ENCODE peak calls at places on chromosomes 11 and 22, in seven cellular contexts. P, L, V, F, N, W and T are unnamed samples. For H3K4me1 and H3K36me3, the result is how much of the 10 kb centered on the place peaks cover.

GRCh38 chr22:42202048-42202447 is 68.4 kb downstream of the TCF20 start:
- DNase-seq in P (no peak), N (no peak), W (no peak), F (no peak), L (no peak), V (no peak), T (no peak)

GRCh38 chr11:91158901-91159537 is 936.2 kb upstream of the CHORDC1 start:
- DNase-seq in N (no peak), V (no peak), F (no peak), P (no peak), W (no peak), L (peak), T (no peak)

GRCh38 chr22:37126882-37127281 is 17.4 kb upstream of the TMPRSS6 start:
- DNase-seq in P (no peak), L (no peak), V (no peak), F (no peak), N (no peak), W (no peak), T (no peak)

GRCh38 chr11:464316-464715 is 14.2 kb downstream of the PTDSS2 start:
- DNase-seq in P (no peak), L (no peak), F (no peak), V (no peak), N (peak), W (peak), T (no peak)

GRCh38 chr11:83682645-83682973 is 396.4 kb upstream of the CCDC90B start:
- DNase-seq in L (no peak), N (no peak), F (no peak), P (no peak), W (no peak), V (no peak), T (no peak)

GRCh38 chr22:43174941-43175531 is 11.9 kb downstream of the TTLL12 start:
- DNase-seq in V (no peak), P (no peak), W (no peak), L (peak), F (no peak), N (peak), T (no peak)

GRCh38 chr11:19735512-19735911 is 22.9 kb downstream of the NAV2 start:
- DNase-seq in F (no peak), W (no peak), V (no peak), L (no peak), N (no peak), P (no peak), T (no peak)

GRCh38 chr11:8719260-8720190 is 36.9 kb downstream of the RPL27A start:
- DNase-seq in P (peak), L (peak), N (peak), V (no peak), F (peak), W (peak), T (peak)

GRCh38 chr11:127471662-127472061 is 471.1 kb upstream of the KIRREL3 start:
- DNase-seq in V (no peak), N (no peak), F (no peak), L (no peak), P (no peak), W (no peak), T (no peak)

GRCh38 chr22:38609371-38609770 is 39.4 kb upstream of the DMC1 start:
- DNase-seq in L (no peak), F (no peak), N (no peak), W (no peak), V (no peak), P (no peak), T (no peak)

GRCh38 chr11:121716060-121716459 is 263.3 kb upstream of the SORL1-AS1 start:
- DNase-seq in F (no peak), V (no peak), P (no peak), L (no peak), N (no peak), W (no peak), T (no peak)

GRCh38 chr11:71563401-71563800 is 2.0 kb upstream of the KRTAP5-10 start:
- DNase-seq in P (peak), N (no peak), V (no peak), L (peak), W (no peak), F (no peak), T (no peak)

GRCh38 chr11:116217006-116217405 is 555.8 kb downstream of the BUD13 start:
- DNase-seq in W (no peak), P (peak), V (no peak), F (peak), L (peak), N (no peak), T (peak)

GRCh38 chr22:39254789-39255298 is 10.1 kb upstream of the PDGFB start:
- DNase-seq in P (no peak), F (peak), N (no peak), W (peak), L (peak), V (peak), T (no peak)

GRCh38 chr22:27420817-27421361 is 380.7 kb downstream of the MN1 start:
- DNase-seq in N (peak), P (peak), W (peak), L (peak), F (peak), V (no peak), T (peak)

GRCh38 chr22:49332691-49333090 is 495.0 kb downstream of the BRD1 start:
- DNase-seq in V (no peak), W (no peak), F (no peak), L (no peak), N (no peak), P (no peak), T (no peak)

GRCh38 chr11:79493555-79494171 is 52.8 kb upstream of the TENM4 start:
- DNase-seq in W (peak), F (peak), L (peak), V (no peak), P (peak), N (peak), T (peak)

GRCh38 chr22:48959496-48959895 is 868.2 kb downstream of the BRD1 start:
- DNase-seq in F (no peak), N (no peak), L (no peak), W (no peak), V (no peak), P (no peak), T (no peak)

GRCh38 chr22:37953062-37953436 is 352 bp downstream of the C22orf23 start:
- DNase-seq in W (peak), P (peak), L (no peak), V (no peak), F (peak), N (no peak), T (no peak)

GRCh38 chr11:33132510-33132909 is 28.8 kb downstream of the CSTF3 start:
- DNase-seq in F (no peak), V (no peak), P (no peak), L (no peak), N (no peak), W (no peak), T (no peak)
- H3K4me1 ChIP-seq in F (under half), V (under half), P (under half), L (under half), N (under half), W (under half), T (under half)

GRCh38 chr22:21972806-21973205 is 9.8 kb downstream of the TOP3B start:
- DNase-seq in W (no peak), V (peak), P (no peak), L (no peak), N (no peak), F (no peak), T (no peak)
- H3K36me3 ChIP-seq in W (under half), V (half or more), P (under half), L (under half), N (under half), F (under half), T (half or more)

GRCh38 chr11:65489706-65490310 is 9.0 kb upstream of the MALAT1 start:
- DNase-seq in L (no peak), P (no peak), V (no peak), F (peak), W (peak), N (peak), T (no peak)
- H3K4me3 ChIP-seq in L (no peak), P (no peak), V (no peak), F (no peak), W (peak), N (peak), T (peak)

DNA sequence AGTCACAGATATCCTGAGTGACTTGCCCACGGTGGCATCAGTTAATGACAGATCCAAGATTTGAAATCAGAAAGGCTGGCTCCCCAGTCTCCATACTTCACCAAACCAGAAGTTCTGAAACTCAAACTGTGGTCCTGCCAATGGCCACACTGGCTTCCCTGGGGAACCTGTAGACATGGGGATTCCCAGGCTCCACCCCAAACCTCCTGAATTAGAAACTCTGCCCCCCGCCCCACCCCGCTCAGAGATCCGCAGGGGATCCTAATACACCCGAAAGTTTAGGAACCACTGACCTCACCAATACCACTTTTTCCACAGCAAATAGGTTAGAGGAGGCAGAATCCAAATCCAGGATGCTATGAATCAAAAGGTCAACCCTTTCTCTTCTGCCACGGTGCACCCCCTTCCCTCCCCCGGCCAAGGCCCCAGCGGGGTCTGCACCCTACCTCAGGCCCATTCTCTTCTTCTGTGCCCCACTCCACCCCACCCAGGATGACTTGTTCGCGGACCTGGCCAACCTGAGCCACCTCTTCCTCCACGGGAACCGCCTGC is 15.4 kb downstream of the RTN4RL2 start:
- DNase-seq in V (no peak), F (no peak), L (no peak), N (no peak), P (no peak), W (no peak), T (no peak)
- H3K4me1 ChIP-seq in V (under half), F (under half), L (under half), N (under half), P (under half), W (under half), T (under half)

GRCh38 chr22:46799626-46800025 is 37.2 kb downstream of the TBC1D22A start:
- DNase-seq in N (peak), L (no peak), V (no peak), P (no peak), F (no peak), W (no peak), T (no peak)
- H3K36me3 ChIP-seq in N (under half), L (under half), V (under half), P (under half), F (under half), W (under half), T (half or more)

DNA sequence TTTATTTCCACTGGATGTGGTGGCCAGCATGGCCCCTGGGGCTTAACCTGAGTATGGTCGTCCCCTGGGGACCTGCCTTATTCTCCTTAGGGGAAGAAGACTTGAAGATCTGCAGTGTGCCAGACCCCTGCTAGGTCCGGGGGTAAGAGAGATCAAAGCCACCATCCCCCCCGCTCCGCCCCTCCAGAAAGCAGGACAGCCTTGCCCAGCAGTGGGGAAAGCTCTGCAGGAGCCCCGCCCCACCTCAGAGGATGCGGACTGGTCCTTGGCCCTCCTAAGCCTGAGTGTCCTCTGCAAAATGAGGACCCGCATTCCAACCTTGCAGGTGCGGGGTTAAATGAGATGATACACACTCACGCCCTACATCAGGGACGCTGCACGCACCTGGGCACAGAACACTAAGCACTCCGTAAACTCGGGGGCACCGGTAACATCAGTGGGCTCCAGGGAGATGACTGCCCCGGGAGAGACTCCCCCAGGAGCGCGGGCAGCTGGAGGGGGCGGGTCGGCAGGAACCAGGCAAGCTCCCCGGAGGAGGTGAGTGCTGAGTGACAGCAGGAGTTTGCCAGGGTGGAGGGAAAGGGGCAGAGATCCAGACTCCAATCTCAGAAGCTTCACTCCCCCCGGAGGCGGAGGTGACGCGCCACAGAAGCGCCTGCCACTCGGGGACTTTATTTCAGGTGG is 564 bp upstream of the ANO1 start:
- DNase-seq in P (no peak), W (no peak), L (no peak), F (no peak), V (no peak), N (peak), T (no peak)
- H3K4me3 ChIP-seq in P (no peak), W (peak), L (peak), F (peak), V (no peak), N (no peak), T (peak)